ENCODE peak calls at places on chromosomes 1 and 21, in eight cellular contexts. One of them, this sample, is unnamed.

GRCh38 chr1:42436794-42437458 is 18.9 kb downstream of the ZMYND12 start:
- DNase-seq in NCI-H345: no peak
- DNase-seq in breast epithelium: no peak
- DNase-seq in heart left ventricle: no peak
- DNase-seq in SK-MEL-5: peak
- DNase-seq in Daoy: peak
- DNase-seq in pons: no peak
- DNase-seq in DMS 273 treated with DMSO at 0.1 percent for 48 hours: no peak
- DNase-seq in this sample: no peak

GRCh38 chr21:17673261-17674020 is 60.7 kb upstream of the BTG3 start:
- DNase-seq in SK-MEL-5: peak
- DNase-seq in NCI-H345: no peak
- DNase-seq in heart left ventricle: no peak
- DNase-seq in pons: no peak
- DNase-seq in DMS 273 treated with DMSO at 0.1 percent for 48 hours: no peak
- DNase-seq in breast epithelium: peak
- DNase-seq in Daoy: no peak
- DNase-seq in this sample: no peak

GRCh38 chr1:54421101-54421504 is 14.9 kb upstream of the SSBP3 start:
- DNase-seq in pons: no peak
- DNase-seq in breast epithelium: no peak
- DNase-seq in SK-MEL-5: no peak
- DNase-seq in DMS 273 treated with DMSO at 0.1 percent for 48 hours: peak
- DNase-seq in NCI-H345: no peak
- DNase-seq in Daoy: peak
- DNase-seq in heart left ventricle: no peak
- DNase-seq in this sample: no peak

GRCh38 chr1:174447866-174448530 is at the start of gene GPR52:
- DNase-seq in heart left ventricle: no peak
- DNase-seq in SK-MEL-5: peak
- DNase-seq in pons: peak
- DNase-seq in breast epithelium: no peak
- DNase-seq in Daoy: no peak
- DNase-seq in DMS 273 treated with DMSO at 0.1 percent for 48 hours: no peak
- DNase-seq in NCI-H345: no peak
- DNase-seq in this sample: no peak

GRCh38 chr1:174788981-174789380 is 210.8 kb upstream of the CACYBP start:
- DNase-seq in breast epithelium: no peak
- DNase-seq in SK-MEL-5: no peak
- DNase-seq in Daoy: peak
- DNase-seq in heart left ventricle: no peak
- DNase-seq in DMS 273 treated with DMSO at 0.1 percent for 48 hours: no peak
- DNase-seq in NCI-H345: no peak
- DNase-seq in pons: no peak
- DNase-seq in this sample: no peak

GRCh38 chr1:52240592-52240991 is 98.7 kb downstream of the ZFYVE9 start:
- DNase-seq in Daoy: no peak
- DNase-seq in SK-MEL-5: no peak
- DNase-seq in breast epithelium: no peak
- DNase-seq in pons: no peak
- DNase-seq in DMS 273 treated with DMSO at 0.1 percent for 48 hours: no peak
- DNase-seq in NCI-H345: no peak
- DNase-seq in heart left ventricle: no peak
- DNase-seq in this sample: no peak

GRCh38 chr1:59757185-59757747 is 57.5 kb upstream of the HOOK1 start:
- DNase-seq in Daoy: no peak
- DNase-seq in pons: no peak
- DNase-seq in SK-MEL-5: no peak
- DNase-seq in heart left ventricle: no peak
- DNase-seq in breast epithelium: no peak
- DNase-seq in NCI-H345: no peak
- DNase-seq in DMS 273 treated with DMSO at 0.1 percent for 48 hours: no peak
- DNase-seq in this sample: no peak

GRCh38 chr1:166933137-166933536 is 42.2 kb downstream of the ILDR2 start:
- DNase-seq in SK-MEL-5: no peak
- DNase-seq in breast epithelium: no peak
- DNase-seq in DMS 273 treated with DMSO at 0.1 percent for 48 hours: no peak
- DNase-seq in NCI-H345: no peak
- DNase-seq in heart left ventricle: no peak
- DNase-seq in Daoy: no peak
- DNase-seq in pons: no peak
- DNase-seq in this sample: no peak

GRCh38 chr1:212450331-212450881 is 17.7 kb downstream of the NENF start:
- DNase-seq in NCI-H345: no peak
- DNase-seq in SK-MEL-5: no peak
- DNase-seq in DMS 273 treated with DMSO at 0.1 percent for 48 hours: no peak
- DNase-seq in pons: peak
- DNase-seq in breast epithelium: no peak
- DNase-seq in heart left ventricle: peak
- DNase-seq in Daoy: no peak
- DNase-seq in this sample: no peak

GRCh38 chr1:210223174-210223904 is 9.3 kb upstream of the SERTAD4 start:
- DNase-seq in DMS 273 treated with DMSO at 0.1 percent for 48 hours: no peak
- DNase-seq in heart left ventricle: no peak
- DNase-seq in pons: no peak
- DNase-seq in SK-MEL-5: no peak
- DNase-seq in breast epithelium: no peak
- DNase-seq in NCI-H345: no peak
- DNase-seq in Daoy: no peak
- DNase-seq in this sample: no peak

GRCh38 chr1:246705368-246705767 is 18.8 kb upstream of the SCCPDH start:
- DNase-seq in DMS 273 treated with DMSO at 0.1 percent for 48 hours: no peak
- DNase-seq in Daoy: peak
- DNase-seq in breast epithelium: no peak
- DNase-seq in pons: no peak
- DNase-seq in SK-MEL-5: no peak
- DNase-seq in heart left ventricle: no peak
- DNase-seq in NCI-H345: no peak
- DNase-seq in this sample: no peak

GRCh38 chr1:216723274-216723780 is at the start of gene ESRRG:
- DNase-seq in NCI-H345: peak
- DNase-seq in breast epithelium: peak
- DNase-seq in Daoy: peak
- DNase-seq in DMS 273 treated with DMSO at 0.1 percent for 48 hours: peak
- DNase-seq in SK-MEL-5: peak
- DNase-seq in pons: no peak
- DNase-seq in heart left ventricle: peak
- DNase-seq in this sample: no peak

GRCh38 chr1:65992160-65993046 is 199.7 kb downstream of the PDE4B start:
- DNase-seq in pons: peak
- DNase-seq in breast epithelium: no peak
- DNase-seq in DMS 273 treated with DMSO at 0.1 percent for 48 hours: no peak
- DNase-seq in Daoy: peak
- DNase-seq in heart left ventricle: no peak
- DNase-seq in SK-MEL-5: peak
- DNase-seq in NCI-H345: no peak
- DNase-seq in this sample: no peak

GRCh38 chr21:42047821-42048613 is 23.1 kb upstream of the UMODL1 start:
- DNase-seq in pons: peak
- DNase-seq in heart left ventricle: no peak
- DNase-seq in SK-MEL-5: peak
- DNase-seq in NCI-H345: no peak
- DNase-seq in breast epithelium: no peak
- DNase-seq in Daoy: peak
- DNase-seq in DMS 273 treated with DMSO at 0.1 percent for 48 hours: no peak
- DNase-seq in this sample: no peak

GRCh38 chr1:54180666-54181360 is 19.0 kb downstream of the CYB5RL start:
- DNase-seq in breast epithelium: no peak
- DNase-seq in DMS 273 treated with DMSO at 0.1 percent for 48 hours: no peak
- DNase-seq in SK-MEL-5: no peak
- DNase-seq in NCI-H345: no peak
- DNase-seq in Daoy: no peak
- DNase-seq in heart left ventricle: no peak
- DNase-seq in pons: no peak
- DNase-seq in this sample: no peak

GRCh38 chr1:165129568-165130164 is 226.8 kb downstream of the LMX1A start:
- DNase-seq in SK-MEL-5: peak
- DNase-seq in DMS 273 treated with DMSO at 0.1 percent for 48 hours: peak
- DNase-seq in breast epithelium: peak
- DNase-seq in NCI-H345: peak
- DNase-seq in pons: peak
- DNase-seq in heart left ventricle: peak
- DNase-seq in Daoy: peak
- DNase-seq in this sample: peak

GRCh38 chr1:116915182-116915611 is 5.5 kb downstream of the PTGFRN start:
- DNase-seq in Daoy: no peak
- DNase-seq in DMS 273 treated with DMSO at 0.1 percent for 48 hours: no peak
- DNase-seq in heart left ventricle: no peak
- DNase-seq in pons: no peak
- DNase-seq in NCI-H345: no peak
- DNase-seq in SK-MEL-5: no peak
- DNase-seq in breast epithelium: no peak
- DNase-seq in this sample: no peak

GRCh38 chr1:182633657-182634281 is 29.6 kb upstream of the RGS16 start:
- DNase-seq in DMS 273 treated with DMSO at 0.1 percent for 48 hours: peak
- DNase-seq in pons: no peak
- DNase-seq in breast epithelium: no peak
- DNase-seq in NCI-H345: peak
- DNase-seq in Daoy: peak
- DNase-seq in heart left ventricle: no peak
- DNase-seq in SK-MEL-5: no peak
- DNase-seq in this sample: no peak

GRCh38 chr1:227489572-227489971 is 73.8 kb upstream of the ZNF678 start:
- DNase-seq in breast epithelium: no peak
- DNase-seq in heart left ventricle: no peak
- DNase-seq in NCI-H345: no peak
- DNase-seq in pons: no peak
- DNase-seq in Daoy: no peak
- DNase-seq in SK-MEL-5: no peak
- DNase-seq in DMS 273 treated with DMSO at 0.1 percent for 48 hours: no peak
- DNase-seq in this sample: no peak

GRCh38 chr1:202293620-202294019 is 48.1 kb downstream of the UBE2T start:
- DNase-seq in breast epithelium: no peak
- DNase-seq in heart left ventricle: no peak
- DNase-seq in pons: no peak
- DNase-seq in DMS 273 treated with DMSO at 0.1 percent for 48 hours: no peak
- DNase-seq in SK-MEL-5: no peak
- DNase-seq in NCI-H345: no peak
- DNase-seq in Daoy: no peak
- DNase-seq in this sample: no peak

GRCh38 chr1:113391643-113392271 is 1.4 kb downstream of the MAGI3 start:
- DNase-seq in Daoy: peak
- DNase-seq in breast epithelium: peak
- DNase-seq in heart left ventricle: no peak
- DNase-seq in pons: no peak
- DNase-seq in SK-MEL-5: no peak
- DNase-seq in DMS 273 treated with DMSO at 0.1 percent for 48 hours: no peak
- DNase-seq in NCI-H345: peak
- DNase-seq in this sample: no peak

GRCh38 chr1:223142795-223143759 is at the start of gene TLR5:
- DNase-seq in NCI-H345: peak
- DNase-seq in SK-MEL-5: peak
- DNase-seq in pons: peak
- DNase-seq in breast epithelium: peak
- DNase-seq in DMS 273 treated with DMSO at 0.1 percent for 48 hours: peak
- DNase-seq in heart left ventricle: peak
- DNase-seq in Daoy: peak
- DNase-seq in this sample: peak

GRCh38 chr1:226604846-226605572 is 56.4 kb downstream of the STUM start:
- DNase-seq in heart left ventricle: no peak
- DNase-seq in DMS 273 treated with DMSO at 0.1 percent for 48 hours: no peak
- DNase-seq in NCI-H345: no peak
- DNase-seq in Daoy: no peak
- DNase-seq in SK-MEL-5: no peak
- DNase-seq in breast epithelium: no peak
- DNase-seq in pons: no peak
- DNase-seq in this sample: no peak

GRCh38 chr21:35057428-35057827 is 8.3 kb upstream of the RUNX1 start:
- DNase-seq in breast epithelium: no peak
- DNase-seq in Daoy: no peak
- DNase-seq in heart left ventricle: no peak
- DNase-seq in DMS 273 treated with DMSO at 0.1 percent for 48 hours: no peak
- DNase-seq in pons: no peak
- DNase-seq in NCI-H345: no peak
- DNase-seq in SK-MEL-5: no peak
- DNase-seq in this sample: no peak

GRCh38 chr1:163747855-163748254 is 426.1 kb downstream of the NUF2 start:
- DNase-seq in NCI-H345: no peak
- DNase-seq in breast epithelium: no peak
- DNase-seq in pons: no peak
- DNase-seq in SK-MEL-5: no peak
- DNase-seq in Daoy: no peak
- DNase-seq in heart left ventricle: no peak
- DNase-seq in DMS 273 treated with DMSO at 0.1 percent for 48 hours: no peak
- DNase-seq in this sample: no peak

GRCh38 chr1:173432331-173432730 is 44.8 kb upstream of the PRDX6 start:
- DNase-seq in NCI-H345: no peak
- DNase-seq in Daoy: no peak
- DNase-seq in breast epithelium: no peak
- DNase-seq in SK-MEL-5: no peak
- DNase-seq in DMS 273 treated with DMSO at 0.1 percent for 48 hours: no peak
- DNase-seq in pons: no peak
- DNase-seq in heart left ventricle: no peak
- DNase-seq in this sample: no peak

GRCh38 chr1:31939484-31940329 is 1.5 kb upstream of the PTP4A2 start:
- DNase-seq in NCI-H345: peak
- DNase-seq in breast epithelium: peak
- DNase-seq in SK-MEL-5: peak
- DNase-seq in Daoy: peak
- DNase-seq in DMS 273 treated with DMSO at 0.1 percent for 48 hours: peak
- DNase-seq in pons: no peak
- DNase-seq in heart left ventricle: no peak
- DNase-seq in this sample: peak

GRCh38 chr1:200042437-200043329 is 15.2 kb downstream of the NR5A2 start:
- DNase-seq in SK-MEL-5: no peak
- DNase-seq in breast epithelium: no peak
- DNase-seq in Daoy: no peak
- DNase-seq in DMS 273 treated with DMSO at 0.1 percent for 48 hours: no peak
- DNase-seq in NCI-H345: no peak
- DNase-seq in pons: no peak
- DNase-seq in heart left ventricle: no peak
- DNase-seq in this sample: no peak

GRCh38 chr1:10378071-10378841 is 20.6 kb upstream of the PGD start:
- DNase-seq in heart left ventricle: peak
- DNase-seq in NCI-H345: no peak
- DNase-seq in breast epithelium: peak
- DNase-seq in DMS 273 treated with DMSO at 0.1 percent for 48 hours: no peak
- DNase-seq in Daoy: peak
- DNase-seq in SK-MEL-5: no peak
- DNase-seq in pons: peak
- DNase-seq in this sample: no peak